ENCODE peak calls at places on chromosome 14, in five cellular contexts. T, Z, C, R and Q are unnamed samples. For H3K4me1, the result is how much of the 10 kb centered on the place peaks cover.

GRCh38 chr14:100738704-100739131 is 12.0 kb downstream of the DLK1 start:
- DNase-seq in Z (no peak), T (no peak), C (peak), R (no peak), Q (peak)

GRCh38 chr14:51869426-51870113 is 9.2 kb downstream of the GNG2 start:
- DNase-seq in T (no peak), R (no peak), Z (no peak), C (no peak), Q (no peak)

GRCh38 chr14:50545618-50546017 is 13.2 kb upstream of the MAP4K5 start:
- DNase-seq in Z (no peak), T (no peak), C (no peak), R (no peak), Q (no peak)

GRCh38 chr14:104142136-104143041 is 4.0 kb downstream of the KIF26A start:
- DNase-seq in C (peak), T (no peak), R (no peak), Z (no peak), Q (peak)

GRCh38 chr14:100147181-100147631 is 12.2 kb downstream of the DEGS2 start:
- DNase-seq in T (no peak), C (no peak), R (no peak), Z (no peak), Q (no peak)

GRCh38 chr14:103243764-103244737 is 90.0 kb upstream of the EIF5 start:
- DNase-seq in C (no peak), Z (peak), R (no peak), T (no peak), Q (no peak)

GRCh38 chr14:68039593-68039992 is 220.0 kb downstream of the RAD51B start:
- DNase-seq in T (no peak), R (no peak), Z (no peak), C (no peak), Q (no peak)

GRCh38 chr14:85572845-85573244 is 42.9 kb downstream of the FLRT2 start:
- DNase-seq in C (no peak), T (no peak), Z (peak), R (no peak), Q (no peak)

GRCh38 chr14:98370352-98370751 is 901.6 kb downstream of the BCL11B start:
- DNase-seq in Z (no peak), T (no peak), C (no peak), R (no peak), Q (no peak)

GRCh38 chr14:59331217-59331616 is 134.0 kb downstream of the GPR135 start:
- DNase-seq in T (no peak), Z (no peak), R (no peak), C (no peak), Q (no peak)

GRCh38 chr14:92982941-92983340 is 60.0 kb downstream of the CHGA start:
- DNase-seq in C (no peak), T (no peak), Z (no peak), R (no peak), Q (no peak)

GRCh38 chr14:78863143-78863542 is 693.0 kb downstream of the NRXN3 start:
- DNase-seq in T (no peak), Z (peak), R (peak), C (no peak), Q (no peak)

GRCh38 chr14:20802341-20803084 is at the start of gene RNASE1:
- DNase-seq in C (peak), Z (no peak), R (peak), T (peak), Q (peak)

GRCh38 chr14:50670196-50670875 is 2.2 kb upstream of the SAV1 start:
- DNase-seq in R (no peak), Z (no peak), T (no peak), C (no peak), Q (no peak)

GRCh38 chr14:99134333-99135046 is 137.5 kb downstream of the BCL11B start:
- DNase-seq in T (peak), C (no peak), R (no peak), Z (no peak), Q (peak)

GRCh38 chr14:33686856-33687255 is 264.0 kb downstream of the EGLN3 start:
- DNase-seq in Z (no peak), T (no peak), R (no peak), C (no peak), Q (no peak)

GRCh38 chr14:86057018-86057667 is 527.2 kb downstream of the FLRT2 start:
- DNase-seq in R (peak), Z (peak), C (no peak), T (no peak), Q (no peak)

GRCh38 chr14:72909163-72909562 is 15.3 kb upstream of the DPF3 start:
- DNase-seq in C (no peak), R (no peak), Z (no peak), T (no peak), Q (no peak)

GRCh38 chr14:90424686-90425255 is 27.9 kb downstream of the CALM1 start:
- DNase-seq in T (no peak), C (no peak), R (no peak), Z (no peak), Q (no peak)

GRCh38 chr14:67241416-67242362 is at the start of gene PALS1:
- DNase-seq in R (peak), Z (peak), T (peak), C (peak), Q (peak)

GRCh38 chr14:104882325-104882973 is 17.4 kb downstream of the CEP170B start:
- DNase-seq in C (peak), Z (no peak), R (no peak), T (no peak), Q (peak)

GRCh38 chr14:71665157-71665556 is 267.1 kb upstream of the RGS6 start:
- DNase-seq in R (no peak), Z (peak), C (no peak), T (no peak), Q (no peak)

GRCh38 chr14:60204104-60204842 is 39.1 kb upstream of the DHRS7 start:
- DNase-seq in Z (no peak), T (no peak), R (no peak), C (no peak), Q (no peak)

GRCh38 chr14:103522649-103523582 is at the start of gene CKB:
- DNase-seq in T (no peak), R (peak), C (peak), Z (peak), Q (peak)

GRCh38 chr14:49867831-49868719 is 15.5 kb upstream of the NEMF start:
- DNase-seq in Z (peak), C (peak), T (peak), R (peak), Q (peak)

GRCh38 chr14:22112004-22112403 is 438.4 kb upstream of the OR4E1 start:
- DNase-seq in R (peak), T (no peak), Z (no peak), C (no peak), Q (no peak)

GRCh38 chr14:76407449-76408150 is 31.7 kb downstream of the ESRRB start:
- DNase-seq in T (no peak), Z (no peak), C (no peak), R (no peak), Q (no peak)

GRCh38 chr14:99300190-99300589 is 28.2 kb upstream of the BCL11B start:
- DNase-seq in C (no peak), T (no peak), Z (no peak), R (no peak), Q (no peak)

GRCh38 chr14:61602733-61603077 is 92.6 kb upstream of the HIF1A start:
- DNase-seq in C (no peak), Z (no peak), T (no peak), R (no peak), Q (no peak)
- H3K4me3 ChIP-seq in C (no peak), Z (no peak), T (no peak), R (no peak), Q (no peak)

GRCh38 chr14:64728106-64728505 is 23.9 kb downstream of the PLEKHG3 start:
- DNase-seq in Z (no peak), C (peak), R (no peak), T (no peak), Q (no peak)
- H3K4me1 ChIP-seq in Z (under half), C (under half), R (under half), T (half or more), Q (under half)

GRCh38 chr14:94111276-94112095 is 950 bp downstream of the IFI27 start:
- DNase-seq in C (peak), T (no peak), Z (no peak), R (peak), Q (no peak)
- H3K4me3 ChIP-seq in C (peak), T (peak), Z (no peak), R (peak), Q (no peak)

DNA sequence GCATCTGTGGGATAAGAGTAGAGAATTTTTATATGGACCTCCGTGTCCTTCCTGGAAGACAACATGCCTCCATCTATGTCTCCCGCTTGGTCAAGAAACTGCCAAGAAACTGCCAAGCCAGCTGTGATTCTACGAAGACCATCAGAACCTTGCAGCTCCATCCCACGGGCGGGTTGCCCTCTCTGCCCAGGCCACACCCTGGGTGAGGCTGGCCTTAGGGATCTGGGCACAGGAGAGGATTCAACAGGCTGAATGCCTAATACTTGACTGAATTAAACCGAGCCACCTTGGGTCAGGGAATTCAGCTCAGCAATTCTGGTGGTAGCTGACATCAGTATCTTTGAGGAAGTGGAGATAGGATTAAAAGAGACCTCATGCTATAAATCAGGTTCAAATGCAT is 37.8 kb upstream of the FOS start:
- DNase-seq in C (no peak), R (no peak), Z (no peak), T (no peak), Q (no peak)
- H3K4me1 ChIP-seq in C (under half), R (under half), Z (under half), T (under half), Q (under half)

GRCh38 chr14:95690815-95691214 is 4.6 kb downstream of the TCL1B start:
- DNase-seq in C (no peak), R (no peak), Z (no peak), T (no peak), Q (no peak)

GRCh38 chr14:95686935-95687334 is 709 bp downstream of the TCL1B start:
- DNase-seq in T (no peak), R (no peak), Z (no peak), C (no peak), Q (no peak)

GRCh38 chr14:95689441-95689840 is 3.2 kb downstream of the TCL1B start:
- DNase-seq in R (no peak), Z (no peak), T (no peak), C (no peak), Q (no peak)

GRCh38 chr14:95683793-95684192 is 2.4 kb upstream of the TCL1B start:
- DNase-seq in Z (no peak), T (no peak), R (no peak), C (no peak), Q (peak)

DNA sequence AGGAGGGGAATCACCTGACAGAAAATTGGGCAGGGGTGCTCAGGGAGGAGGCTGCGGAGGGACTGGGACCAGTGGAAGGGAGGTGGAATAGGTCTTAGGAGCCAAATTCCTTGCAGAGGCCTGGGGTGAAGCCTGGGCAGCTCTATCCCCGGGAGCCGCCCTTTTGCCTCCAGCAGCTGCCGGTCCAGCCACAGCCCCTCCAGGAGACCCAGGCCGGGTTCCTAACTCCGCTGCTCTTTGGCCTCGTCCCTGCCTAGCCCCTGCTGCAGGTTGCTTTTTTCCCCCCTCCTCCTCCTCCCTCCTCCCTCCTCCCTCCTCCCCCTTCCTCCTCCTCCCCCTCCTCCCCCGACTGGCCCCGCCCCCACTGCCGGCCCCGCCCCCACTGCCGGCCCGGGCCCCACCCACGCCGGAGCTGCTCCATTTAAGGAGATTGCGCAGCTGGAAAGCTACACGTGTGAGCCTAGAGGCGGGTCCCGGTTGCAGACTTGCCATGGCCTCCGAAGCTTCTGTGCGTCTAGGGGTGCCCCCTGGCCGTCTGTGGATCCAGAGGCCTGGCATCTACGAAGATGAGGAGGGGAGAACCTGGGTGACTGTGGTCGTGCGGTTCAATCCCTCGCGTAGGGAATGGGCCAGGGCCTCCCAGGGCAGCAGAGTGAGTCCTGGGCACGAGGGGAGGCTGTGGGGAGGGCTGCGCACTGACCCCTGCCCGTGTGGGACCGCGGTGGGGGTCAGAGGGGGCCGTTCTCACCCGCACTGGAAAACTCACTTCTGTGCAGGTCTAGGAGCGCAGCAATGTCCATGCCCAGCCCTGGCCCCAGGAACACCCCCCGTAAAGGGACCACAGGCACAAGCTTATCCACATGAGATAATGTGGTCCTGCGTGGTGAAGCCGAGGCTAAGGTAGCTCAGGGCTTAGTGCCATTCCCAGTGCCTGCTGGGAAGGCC is at the start of gene TCL1B:
- DNase-seq in C (no peak), T (no peak), R (peak), Z (no peak), Q (no peak)
- H3K4me3 ChIP-seq in C (no peak), T (no peak), R (peak), Z (no peak), Q (no peak)